ENCODE peak calls at places on chromosomes 16 and 17, in seven cellular contexts. G is SK-N-SH, L is K562, R is A549, S is HCT116, M is GM12878, Z is HepG2. B is an unnamed sample. For H3K4me1, the result is how much of the 10 kb centered on the place peaks cover.

GRCh38 chr16:80837421-80838263 is 33.2 kb upstream of the CDYL2 start:
- DNase-seq in S (no peak), R (no peak), Z (no peak), M (no peak), L (no peak), G (no peak), B (no peak)

GRCh38 chr17:79664925-79665738 is 54.3 kb upstream of the RBFOX3 start:
- DNase-seq in L (no peak), G (peak), R (no peak), Z (no peak), M (no peak), S (peak), B (peak)

GRCh38 chr17:13931111-13931526 is 138.2 kb upstream of the COX10 start:
- DNase-seq in M (no peak), Z (no peak), S (no peak), G (no peak), L (no peak), R (no peak), B (no peak)

GRCh38 chr16:3035972-3036725 is 595 bp downstream of the BICDL2 start:
- DNase-seq in L (no peak), S (no peak), Z (no peak), G (no peak), M (no peak), R (no peak), B (peak)

GRCh38 chr16:19294156-19294649 is 8.7 kb downstream of the CLEC19A start:
- DNase-seq in R (no peak), S (no peak), L (no peak), G (no peak), Z (no peak), M (peak), B (no peak)

GRCh38 chr16:27632267-27632666 is 82.3 kb downstream of the KATNIP start:
- DNase-seq in S (no peak), G (no peak), R (no peak), Z (no peak), M (no peak), L (no peak), B (no peak)

GRCh38 chr17:42918902-42919521 is 18.4 kb downstream of the G6PC1 start:
- DNase-seq in R (no peak), M (no peak), L (peak), S (no peak), Z (peak), G (no peak), B (no peak)

GRCh38 chr17:64001763-64002529 is 3.8 kb downstream of the PRR29 start:
- DNase-seq in S (no peak), M (no peak), R (no peak), Z (no peak), G (peak), L (peak), B (no peak)

GRCh38 chr16:67393790-67394270 is 532 bp upstream of the TPPP3 start:
- DNase-seq in R (no peak), L (no peak), M (no peak), Z (no peak), S (no peak), G (no peak), B (no peak)

GRCh38 chr17:68381076-68381900 is 76.0 kb downstream of the WIPI1 start:
- DNase-seq in Z (no peak), S (peak), L (no peak), G (no peak), M (no peak), R (no peak), B (no peak)

GRCh38 chr17:34254146-34254545 is 939 bp upstream of the CCL2 start:
- DNase-seq in L (no peak), M (no peak), S (no peak), Z (no peak), G (no peak), R (no peak), B (no peak)

GRCh38 chr17:21397341-21398050 is 21.3 kb downstream of the KCNJ12 start:
- DNase-seq in Z (no peak), L (no peak), M (no peak), G (no peak), S (no peak), R (no peak), B (no peak)

GRCh38 chr16:3431779-3432219 is 11.5 kb downstream of the ZNF597 start:
- DNase-seq in L (peak), Z (no peak), G (peak), R (no peak), S (no peak), M (no peak), B (no peak)

GRCh38 chr16:86044241-86044671 is 145.3 kb downstream of the IRF8 start:
- DNase-seq in G (peak), R (peak), M (no peak), L (peak), S (peak), Z (peak), B (peak)

GRCh38 chr17:46922487-46922803 is 515 bp upstream of the GOSR2 start:
- DNase-seq in M (no peak), R (no peak), L (no peak), Z (no peak), G (no peak), S (no peak), B (no peak)

GRCh38 chr17:76079577-76080206 is 710 bp downstream of the ZACN start:
- DNase-seq in S (no peak), L (no peak), R (no peak), G (peak), M (no peak), Z (no peak), B (peak)
- TF ChIP-seq CTCF in S (no peak), L (no peak), R (no peak), G (no peak), M (no peak), Z (peak), B (no peak)

DNA sequence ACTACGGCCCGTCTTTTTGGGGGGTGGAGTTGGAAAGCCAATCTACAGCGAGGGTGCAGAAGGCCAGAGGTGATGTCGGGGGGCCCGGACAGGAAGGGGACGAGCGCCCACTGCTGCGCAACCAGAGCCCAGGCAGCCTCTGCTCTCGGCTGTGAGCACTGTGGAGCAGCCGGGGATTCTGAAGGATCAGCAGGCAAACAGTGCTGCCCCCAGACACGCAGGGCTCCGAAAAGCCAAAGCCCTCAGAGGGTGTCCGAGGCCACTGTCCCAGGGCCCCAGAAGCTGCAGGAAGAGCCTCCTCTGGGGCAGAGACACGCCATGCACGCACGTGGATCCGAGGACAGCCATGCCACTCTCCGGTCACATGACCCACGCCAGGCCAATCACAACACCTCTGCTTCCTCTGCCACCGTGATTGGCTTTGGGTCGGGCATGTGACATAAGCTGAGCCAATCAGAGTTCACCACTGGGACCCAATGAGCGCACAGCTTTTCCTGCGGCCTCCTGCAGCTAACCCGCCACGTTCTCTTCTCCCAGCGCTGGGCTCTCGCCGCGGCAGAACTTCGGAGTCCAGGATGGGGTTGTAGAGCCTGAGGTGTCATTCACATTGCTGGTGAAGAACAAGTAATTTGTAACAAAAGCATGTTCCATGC is 40.7 kb downstream of the ACTG1 start:
- DNase-seq in Z (peak), G (peak), R (peak), M (no peak), S (peak), L (peak), B (peak)
- TF ChIP-seq REST in Z (no peak), G (no peak), R (no peak), M (no peak), S (no peak), L (no peak), B (no peak)

GRCh38 chr16:56974549-56975300 is 13.0 kb downstream of the CETP start:
- DNase-seq in Z (no peak), G (no peak), S (no peak), R (no peak), L (no peak), M (no peak), B (no peak)
- H3K4me1 ChIP-seq in Z (under half), G (under half), S (under half), R (under half), L (under half), M (under half), B (under half)

DNA sequence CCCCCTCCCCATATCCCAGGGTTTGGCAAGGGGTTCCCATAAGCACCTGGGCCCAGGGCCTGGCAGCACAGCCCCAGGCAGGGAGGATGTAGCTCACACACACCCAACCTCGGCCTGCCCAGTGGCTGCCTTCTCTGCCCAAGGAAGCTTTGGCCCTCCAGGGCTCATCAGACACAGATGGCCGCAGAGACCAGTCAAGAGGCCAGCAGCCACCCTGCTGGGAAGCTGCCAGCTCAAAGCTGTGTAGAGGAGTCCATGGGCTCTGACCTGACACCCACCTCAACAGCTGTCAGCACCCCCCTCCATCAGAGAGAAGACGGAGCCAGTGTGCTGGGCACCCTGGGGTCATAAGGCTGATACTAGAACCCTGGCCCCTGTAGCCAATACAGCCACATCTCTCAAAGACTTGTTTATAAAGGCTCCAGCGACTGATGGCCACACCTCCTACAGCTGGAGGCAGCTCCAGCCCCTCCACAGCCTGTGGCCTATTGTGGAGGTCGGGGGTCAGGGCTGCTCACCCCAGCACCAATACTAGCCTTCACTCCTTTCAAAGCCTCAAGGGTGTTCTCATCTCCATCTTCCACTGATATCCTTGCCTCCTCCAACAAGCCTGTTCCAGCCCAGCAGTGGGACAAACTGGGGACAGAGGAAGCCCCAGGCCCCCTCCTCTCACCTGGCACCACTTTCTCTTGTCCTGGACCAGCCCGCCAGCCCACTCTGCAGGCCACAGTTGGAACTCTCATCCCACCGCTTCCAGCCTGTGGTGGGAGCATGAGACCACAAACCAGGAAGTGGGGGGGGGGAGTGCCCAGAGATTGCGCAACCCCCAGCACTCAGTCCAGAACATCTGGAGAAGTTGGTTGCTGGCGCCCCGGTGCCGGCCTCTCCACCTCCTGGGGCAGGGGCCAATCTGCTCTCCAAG is 2.2 kb upstream of the MPG start:
- DNase-seq in L (peak), Z (peak), R (no peak), M (no peak), G (peak), S (no peak), B (peak)
- TF ChIP-seq CTCF in L (peak), Z (peak), R (no peak), M (no peak), G (peak), S (no peak), B (peak)

GRCh38 chr16:5234295-5235050 is 136.9 kb upstream of the EEF2KMT start:
- DNase-seq in L (no peak), R (no peak), Z (no peak), M (no peak), S (no peak), G (no peak), B (peak)
- TF ChIP-seq REST in L (no peak), R (no peak), Z (no peak), M (no peak), S (no peak), G (no peak), B (no peak)